ENCODE peak calls at places on chromosomes 12 and 14, in seven cellular contexts. One of them, this sample, is unnamed.

GRCh38 chr14:96844857-96845570 is 47.8 kb downstream of the VRK1 start:
- DNase-seq in Right ventricle myocardium superior: no peak
- DNase-seq in activated T-cell treated with anti-CD3 and anti-CD28 coated beads for 1 hour: no peak
- DNase-seq in GM20000: peak
- DNase-seq in hypothalamus: no peak
- DNase-seq in fibroblast of the aortic adventitia: no peak
- DNase-seq in DMS 273 treated with DMSO at 0.1 percent for 48 hours: no peak
- DNase-seq in this sample: no peak

GRCh38 chr12:40137252-40137651 is 31.4 kb upstream of the SLC2A13 start:
- DNase-seq in GM20000: no peak
- DNase-seq in activated T-cell treated with anti-CD3 and anti-CD28 coated beads for 1 hour: no peak
- DNase-seq in DMS 273 treated with DMSO at 0.1 percent for 48 hours: no peak
- DNase-seq in fibroblast of the aortic adventitia: no peak
- DNase-seq in hypothalamus: no peak
- DNase-seq in Right ventricle myocardium superior: no peak
- DNase-seq in this sample: no peak

GRCh38 chr14:49105512-49105911 is 480.7 kb downstream of the RPS29 start:
- DNase-seq in hypothalamus: no peak
- DNase-seq in GM20000: no peak
- DNase-seq in activated T-cell treated with anti-CD3 and anti-CD28 coated beads for 1 hour: no peak
- DNase-seq in DMS 273 treated with DMSO at 0.1 percent for 48 hours: no peak
- DNase-seq in Right ventricle myocardium superior: no peak
- DNase-seq in fibroblast of the aortic adventitia: no peak
- DNase-seq in this sample: no peak

GRCh38 chr14:50003213-50004021 is 110.5 kb downstream of the ARF6 start:
- DNase-seq in Right ventricle myocardium superior: peak
- DNase-seq in DMS 273 treated with DMSO at 0.1 percent for 48 hours: no peak
- DNase-seq in GM20000: peak
- DNase-seq in hypothalamus: no peak
- DNase-seq in fibroblast of the aortic adventitia: peak
- DNase-seq in activated T-cell treated with anti-CD3 and anti-CD28 coated beads for 1 hour: peak
- DNase-seq in this sample: peak

GRCh38 chr12:45336762-45337596 is 121.1 kb downstream of the ANO6 start:
- DNase-seq in fibroblast of the aortic adventitia: peak
- DNase-seq in hypothalamus: no peak
- DNase-seq in DMS 273 treated with DMSO at 0.1 percent for 48 hours: no peak
- DNase-seq in GM20000: no peak
- DNase-seq in Right ventricle myocardium superior: no peak
- DNase-seq in activated T-cell treated with anti-CD3 and anti-CD28 coated beads for 1 hour: no peak
- DNase-seq in this sample: no peak

GRCh38 chr14:100568164-100568997 is 18.8 kb downstream of the BEGAIN start:
- DNase-seq in fibroblast of the aortic adventitia: no peak
- DNase-seq in Right ventricle myocardium superior: no peak
- DNase-seq in DMS 273 treated with DMSO at 0.1 percent for 48 hours: no peak
- DNase-seq in activated T-cell treated with anti-CD3 and anti-CD28 coated beads for 1 hour: no peak
- DNase-seq in hypothalamus: no peak
- DNase-seq in GM20000: no peak
- DNase-seq in this sample: no peak

GRCh38 chr14:89640141-89640540 is 223.1 kb upstream of the FOXN3 start:
- DNase-seq in fibroblast of the aortic adventitia: peak
- DNase-seq in GM20000: no peak
- DNase-seq in activated T-cell treated with anti-CD3 and anti-CD28 coated beads for 1 hour: no peak
- DNase-seq in Right ventricle myocardium superior: no peak
- DNase-seq in DMS 273 treated with DMSO at 0.1 percent for 48 hours: no peak
- DNase-seq in hypothalamus: no peak
- DNase-seq in this sample: no peak

GRCh38 chr14:68016243-68016914 is 196.8 kb downstream of the RAD51B start:
- DNase-seq in Right ventricle myocardium superior: no peak
- DNase-seq in GM20000: no peak
- DNase-seq in hypothalamus: no peak
- DNase-seq in activated T-cell treated with anti-CD3 and anti-CD28 coated beads for 1 hour: no peak
- DNase-seq in DMS 273 treated with DMSO at 0.1 percent for 48 hours: no peak
- DNase-seq in fibroblast of the aortic adventitia: peak
- DNase-seq in this sample: no peak

GRCh38 chr12:125773033-125773432 is 707.8 kb downstream of the AACS start:
- DNase-seq in Right ventricle myocardium superior: no peak
- DNase-seq in activated T-cell treated with anti-CD3 and anti-CD28 coated beads for 1 hour: no peak
- DNase-seq in hypothalamus: no peak
- DNase-seq in GM20000: peak
- DNase-seq in fibroblast of the aortic adventitia: no peak
- DNase-seq in DMS 273 treated with DMSO at 0.1 percent for 48 hours: no peak
- DNase-seq in this sample: no peak

GRCh38 chr14:88323520-88324199 is 591 bp upstream of the KCNK10 start:
- DNase-seq in fibroblast of the aortic adventitia: no peak
- DNase-seq in DMS 273 treated with DMSO at 0.1 percent for 48 hours: no peak
- DNase-seq in Right ventricle myocardium superior: no peak
- DNase-seq in activated T-cell treated with anti-CD3 and anti-CD28 coated beads for 1 hour: no peak
- DNase-seq in hypothalamus: no peak
- DNase-seq in GM20000: peak
- DNase-seq in this sample: no peak

GRCh38 chr12:106415134-106415533 is 57.6 kb downstream of the POLR3B start:
- DNase-seq in Right ventricle myocardium superior: no peak
- DNase-seq in activated T-cell treated with anti-CD3 and anti-CD28 coated beads for 1 hour: no peak
- DNase-seq in hypothalamus: no peak
- DNase-seq in fibroblast of the aortic adventitia: peak
- DNase-seq in DMS 273 treated with DMSO at 0.1 percent for 48 hours: no peak
- DNase-seq in GM20000: no peak
- DNase-seq in this sample: no peak

GRCh38 chr12:6915023-6915788 is 826 bp downstream of the ENO2 start:
- DNase-seq in DMS 273 treated with DMSO at 0.1 percent for 48 hours: no peak
- DNase-seq in hypothalamus: no peak
- DNase-seq in Right ventricle myocardium superior: peak
- DNase-seq in GM20000: peak
- DNase-seq in fibroblast of the aortic adventitia: no peak
- DNase-seq in activated T-cell treated with anti-CD3 and anti-CD28 coated beads for 1 hour: no peak
- DNase-seq in this sample: no peak

GRCh38 chr12:87866602-87867292 is 162.5 kb downstream of the C12orf50 start:
- DNase-seq in hypothalamus: no peak
- DNase-seq in GM20000: peak
- DNase-seq in DMS 273 treated with DMSO at 0.1 percent for 48 hours: no peak
- DNase-seq in activated T-cell treated with anti-CD3 and anti-CD28 coated beads for 1 hour: no peak
- DNase-seq in Right ventricle myocardium superior: no peak
- DNase-seq in fibroblast of the aortic adventitia: peak
- DNase-seq in this sample: no peak

GRCh38 chr12:130764073-130764472 is 48.0 kb upstream of the RIMBP2 start:
- DNase-seq in DMS 273 treated with DMSO at 0.1 percent for 48 hours: no peak
- DNase-seq in Right ventricle myocardium superior: no peak
- DNase-seq in activated T-cell treated with anti-CD3 and anti-CD28 coated beads for 1 hour: no peak
- DNase-seq in fibroblast of the aortic adventitia: peak
- DNase-seq in hypothalamus: no peak
- DNase-seq in GM20000: no peak
- DNase-seq in this sample: no peak

GRCh38 chr12:89873745-89874144 is 165.1 kb upstream of the ATP2B1 start:
- DNase-seq in fibroblast of the aortic adventitia: peak
- DNase-seq in DMS 273 treated with DMSO at 0.1 percent for 48 hours: no peak
- DNase-seq in GM20000: peak
- DNase-seq in activated T-cell treated with anti-CD3 and anti-CD28 coated beads for 1 hour: no peak
- DNase-seq in Right ventricle myocardium superior: no peak
- DNase-seq in hypothalamus: no peak
- DNase-seq in this sample: no peak

GRCh38 chr12:51183816-51184215 is 10.9 kb upstream of the TFCP2 start:
- DNase-seq in fibroblast of the aortic adventitia: peak
- DNase-seq in Right ventricle myocardium superior: peak
- DNase-seq in activated T-cell treated with anti-CD3 and anti-CD28 coated beads for 1 hour: no peak
- DNase-seq in DMS 273 treated with DMSO at 0.1 percent for 48 hours: peak
- DNase-seq in GM20000: no peak
- DNase-seq in hypothalamus: peak
- DNase-seq in this sample: no peak

GRCh38 chr12:76337583-76337982 is 10.6 kb downstream of the BBS10 start:
- DNase-seq in activated T-cell treated with anti-CD3 and anti-CD28 coated beads for 1 hour: no peak
- DNase-seq in GM20000: no peak
- DNase-seq in fibroblast of the aortic adventitia: peak
- DNase-seq in Right ventricle myocardium superior: no peak
- DNase-seq in hypothalamus: no peak
- DNase-seq in DMS 273 treated with DMSO at 0.1 percent for 48 hours: no peak
- DNase-seq in this sample: no peak

GRCh38 chr12:96907681-96908163 is 665 bp downstream of the NEDD1 start:
- DNase-seq in DMS 273 treated with DMSO at 0.1 percent for 48 hours: no peak
- DNase-seq in fibroblast of the aortic adventitia: peak
- DNase-seq in Right ventricle myocardium superior: no peak
- DNase-seq in activated T-cell treated with anti-CD3 and anti-CD28 coated beads for 1 hour: peak
- DNase-seq in hypothalamus: peak
- DNase-seq in GM20000: peak
- DNase-seq in this sample: no peak

GRCh38 chr12:94053676-94054075 is 94.7 kb upstream of the PLXNC1 start:
- DNase-seq in activated T-cell treated with anti-CD3 and anti-CD28 coated beads for 1 hour: no peak
- DNase-seq in hypothalamus: no peak
- DNase-seq in Right ventricle myocardium superior: no peak
- DNase-seq in GM20000: no peak
- DNase-seq in DMS 273 treated with DMSO at 0.1 percent for 48 hours: no peak
- DNase-seq in fibroblast of the aortic adventitia: no peak
- DNase-seq in this sample: no peak

GRCh38 chr12:40105265-40105514 is 691 bp downstream of the SLC2A13 start:
- DNase-seq in Right ventricle myocardium superior: no peak
- DNase-seq in GM20000: no peak
- DNase-seq in fibroblast of the aortic adventitia: peak
- DNase-seq in hypothalamus: peak
- DNase-seq in DMS 273 treated with DMSO at 0.1 percent for 48 hours: no peak
- DNase-seq in activated T-cell treated with anti-CD3 and anti-CD28 coated beads for 1 hour: peak
- DNase-seq in this sample: no peak

GRCh38 chr12:99045158-99045557 is 400.1 kb downstream of the APAF1 start:
- DNase-seq in GM20000: no peak
- DNase-seq in DMS 273 treated with DMSO at 0.1 percent for 48 hours: no peak
- DNase-seq in fibroblast of the aortic adventitia: no peak
- DNase-seq in activated T-cell treated with anti-CD3 and anti-CD28 coated beads for 1 hour: no peak
- DNase-seq in hypothalamus: no peak
- DNase-seq in Right ventricle myocardium superior: no peak
- DNase-seq in this sample: no peak

GRCh38 chr14:52078093-52078492 is 9.2 kb upstream of the NID2 start:
- DNase-seq in fibroblast of the aortic adventitia: peak
- DNase-seq in activated T-cell treated with anti-CD3 and anti-CD28 coated beads for 1 hour: no peak
- DNase-seq in hypothalamus: no peak
- DNase-seq in GM20000: no peak
- DNase-seq in DMS 273 treated with DMSO at 0.1 percent for 48 hours: no peak
- DNase-seq in Right ventricle myocardium superior: no peak
- DNase-seq in this sample: no peak

GRCh38 chr14:33567736-33568124 is 383.1 kb downstream of the EGLN3 start:
- DNase-seq in DMS 273 treated with DMSO at 0.1 percent for 48 hours: no peak
- DNase-seq in activated T-cell treated with anti-CD3 and anti-CD28 coated beads for 1 hour: no peak
- DNase-seq in fibroblast of the aortic adventitia: peak
- DNase-seq in GM20000: no peak
- DNase-seq in Right ventricle myocardium superior: no peak
- DNase-seq in hypothalamus: no peak
- DNase-seq in this sample: no peak

GRCh38 chr14:32109676-32110075 is 32.6 kb downstream of the ARHGAP5 start:
- DNase-seq in hypothalamus: no peak
- DNase-seq in activated T-cell treated with anti-CD3 and anti-CD28 coated beads for 1 hour: no peak
- DNase-seq in GM20000: no peak
- DNase-seq in Right ventricle myocardium superior: no peak
- DNase-seq in DMS 273 treated with DMSO at 0.1 percent for 48 hours: no peak
- DNase-seq in fibroblast of the aortic adventitia: peak
- DNase-seq in this sample: no peak

GRCh38 chr12:131831021-131831571 is 2.9 kb downstream of the MMP17 start:
- DNase-seq in DMS 273 treated with DMSO at 0.1 percent for 48 hours: peak
- DNase-seq in hypothalamus: no peak
- DNase-seq in activated T-cell treated with anti-CD3 and anti-CD28 coated beads for 1 hour: no peak
- DNase-seq in GM20000: no peak
- DNase-seq in fibroblast of the aortic adventitia: peak
- DNase-seq in Right ventricle myocardium superior: no peak
- DNase-seq in this sample: no peak

GRCh38 chr12:67650528-67651379 is 2.2 kb downstream of the DYRK2 start:
- DNase-seq in DMS 273 treated with DMSO at 0.1 percent for 48 hours: no peak
- DNase-seq in Right ventricle myocardium superior: no peak
- DNase-seq in fibroblast of the aortic adventitia: no peak
- DNase-seq in hypothalamus: no peak
- DNase-seq in activated T-cell treated with anti-CD3 and anti-CD28 coated beads for 1 hour: no peak
- DNase-seq in GM20000: peak
- DNase-seq in this sample: no peak

GRCh38 chr14:91417983-91418386 is 365 bp upstream of the CCDC88C start:
- DNase-seq in activated T-cell treated with anti-CD3 and anti-CD28 coated beads for 1 hour: peak
- DNase-seq in GM20000: no peak
- DNase-seq in DMS 273 treated with DMSO at 0.1 percent for 48 hours: no peak
- DNase-seq in hypothalamus: no peak
- DNase-seq in Right ventricle myocardium superior: no peak
- DNase-seq in fibroblast of the aortic adventitia: no peak
- DNase-seq in this sample: no peak

GRCh38 chr14:103886304-103887169 is 39.2 kb upstream of the PPP1R13B start:
- DNase-seq in GM20000: no peak
- DNase-seq in activated T-cell treated with anti-CD3 and anti-CD28 coated beads for 1 hour: no peak
- DNase-seq in hypothalamus: no peak
- DNase-seq in Right ventricle myocardium superior: no peak
- DNase-seq in DMS 273 treated with DMSO at 0.1 percent for 48 hours: no peak
- DNase-seq in fibroblast of the aortic adventitia: no peak
- DNase-seq in this sample: peak

GRCh38 chr12:29769162-29769820 is 14.5 kb downstream of the TMTC1 start:
- DNase-seq in hypothalamus: no peak
- DNase-seq in fibroblast of the aortic adventitia: peak
- DNase-seq in GM20000: no peak
- DNase-seq in DMS 273 treated with DMSO at 0.1 percent for 48 hours: no peak
- DNase-seq in Right ventricle myocardium superior: no peak
- DNase-seq in activated T-cell treated with anti-CD3 and anti-CD28 coated beads for 1 hour: no peak
- DNase-seq in this sample: no peak

GRCh38 chr14:100132161-100132902 is 27.1 kb downstream of the DEGS2 start:
- DNase-seq in DMS 273 treated with DMSO at 0.1 percent for 48 hours: no peak
- DNase-seq in GM20000: no peak
- DNase-seq in Right ventricle myocardium superior: no peak
- DNase-seq in hypothalamus: no peak
- DNase-seq in fibroblast of the aortic adventitia: peak
- DNase-seq in activated T-cell treated with anti-CD3 and anti-CD28 coated beads for 1 hour: no peak
- DNase-seq in this sample: no peak

GRCh38 chr14:29580763-29581162 is 346.9 kb downstream of the PRKD1 start:
- DNase-seq in fibroblast of the aortic adventitia: no peak
- DNase-seq in DMS 273 treated with DMSO at 0.1 percent for 48 hours: no peak
- DNase-seq in activated T-cell treated with anti-CD3 and anti-CD28 coated beads for 1 hour: no peak
- DNase-seq in Right ventricle myocardium superior: no peak
- DNase-seq in GM20000: no peak
- DNase-seq in hypothalamus: no peak
- DNase-seq in this sample: no peak

GRCh38 chr12:1205512-1206060 is 214.6 kb downstream of the ERC1 start:
- DNase-seq in fibroblast of the aortic adventitia: peak
- DNase-seq in GM20000: no peak
- DNase-seq in activated T-cell treated with anti-CD3 and anti-CD28 coated beads for 1 hour: no peak
- DNase-seq in DMS 273 treated with DMSO at 0.1 percent for 48 hours: no peak
- DNase-seq in Right ventricle myocardium superior: no peak
- DNase-seq in hypothalamus: no peak
- DNase-seq in this sample: no peak

GRCh38 chr12:104938371-104938770 is 19.7 kb downstream of the SLC41A2 start:
- DNase-seq in Right ventricle myocardium superior: no peak
- DNase-seq in fibroblast of the aortic adventitia: no peak
- DNase-seq in activated T-cell treated with anti-CD3 and anti-CD28 coated beads for 1 hour: no peak
- DNase-seq in DMS 273 treated with DMSO at 0.1 percent for 48 hours: no peak
- DNase-seq in GM20000: no peak
- DNase-seq in hypothalamus: no peak
- DNase-seq in this sample: no peak

GRCh38 chr12:30796508-30796780 is 41.7 kb upstream of the CAPRIN2 start:
- DNase-seq in activated T-cell treated with anti-CD3 and anti-CD28 coated beads for 1 hour: no peak
- DNase-seq in Right ventricle myocardium superior: peak
- DNase-seq in DMS 273 treated with DMSO at 0.1 percent for 48 hours: no peak
- DNase-seq in hypothalamus: no peak
- DNase-seq in GM20000: no peak
- DNase-seq in fibroblast of the aortic adventitia: peak
- DNase-seq in this sample: no peak

GRCh38 chr14:68487805-68488590 is 304.9 kb downstream of the ZFP36L1 start:
- DNase-seq in GM20000: no peak
- DNase-seq in Right ventricle myocardium superior: no peak
- DNase-seq in activated T-cell treated with anti-CD3 and anti-CD28 coated beads for 1 hour: no peak
- DNase-seq in DMS 273 treated with DMSO at 0.1 percent for 48 hours: no peak
- DNase-seq in fibroblast of the aortic adventitia: peak
- DNase-seq in hypothalamus: no peak
- DNase-seq in this sample: no peak

GRCh38 chr12:53047221-53048032 is 2.4 kb upstream of the TNS2 start:
- DNase-seq in hypothalamus: peak
- DNase-seq in Right ventricle myocardium superior: peak
- DNase-seq in DMS 273 treated with DMSO at 0.1 percent for 48 hours: no peak
- DNase-seq in GM20000: peak
- DNase-seq in activated T-cell treated with anti-CD3 and anti-CD28 coated beads for 1 hour: peak
- DNase-seq in fibroblast of the aortic adventitia: peak
- DNase-seq in this sample: peak

GRCh38 chr12:127596881-127597280 is 670.1 kb upstream of the TMEM132C start:
- DNase-seq in hypothalamus: no peak
- DNase-seq in activated T-cell treated with anti-CD3 and anti-CD28 coated beads for 1 hour: no peak
- DNase-seq in fibroblast of the aortic adventitia: no peak
- DNase-seq in Right ventricle myocardium superior: no peak
- DNase-seq in GM20000: no peak
- DNase-seq in DMS 273 treated with DMSO at 0.1 percent for 48 hours: no peak
- DNase-seq in this sample: no peak

GRCh38 chr12:48351022-48351708 is 446 bp upstream of the ZNF641 start:
- DNase-seq in Right ventricle myocardium superior: peak
- DNase-seq in fibroblast of the aortic adventitia: peak
- DNase-seq in activated T-cell treated with anti-CD3 and anti-CD28 coated beads for 1 hour: no peak
- DNase-seq in DMS 273 treated with DMSO at 0.1 percent for 48 hours: no peak
- DNase-seq in hypothalamus: peak
- DNase-seq in GM20000: no peak
- DNase-seq in this sample: peak